ENCODE peak calls at places on chromosomes 7 and 10, in seven cellular contexts. C is osteocyte, V is brain microvascular endothelial cell, P is left ventricle myocardium inferior, E is upper lobe of right lung, X is HFFc6, L is epithelial cell of esophagus. D is an unnamed sample.

GRCh38 chr7:87110778-87111177 is 41.5 kb upstream of the DMTF1 start:
- DNase-seq in E (no peak), X (no peak), P (no peak), V (peak; percentile 75), C (no peak), L (peak; percentile 84), D (peak; percentile 70)

GRCh38 chr7:151432658-151433521 is 7.1 kb downstream of the CRYGN start:
- DNase-seq in X (no peak), P (no peak), L (peak; percentile 55), V (no peak), E (peak; percentile 58), C (no peak), D (no peak)

GRCh38 chr10:29841724-29842649 is 207.2 kb upstream of the SVIL start:
- DNase-seq in E (peak; percentile 67), V (peak; percentile 41), P (peak; percentile 70), X (peak; percentile 19), L (peak; percentile 38), C (peak; percentile 86), D (peak; percentile 33)

GRCh38 chr7:35334511-35334910 is 80.6 kb upstream of the TBX20 start:
- DNase-seq in X (no peak), L (peak; percentile 41), V (peak; percentile 3), E (no peak), P (no peak), C (no peak), D (no peak)

GRCh38 chr7:55498142-55498541 is 74.2 kb downstream of the VOPP1 start:
- DNase-seq in P (no peak), C (no peak), X (no peak), V (no peak), E (no peak), L (no peak), D (no peak)

GRCh38 chr10:63268139-63268797 is 135.1 kb downstream of the NRBF2 start:
- DNase-seq in E (no peak), X (no peak), L (peak; percentile 33), V (no peak), C (no peak), P (no peak), D (peak; percentile 69)

GRCh38 chr7:668958-669357 is 57.5 kb upstream of the DNAAF5 start:
- DNase-seq in P (no peak), V (no peak), C (no peak), L (no peak), E (no peak), X (no peak), D (no peak)

GRCh38 chr10:112004075-112004474 is 179.5 kb downstream of the GPAM start:
- DNase-seq in X (no peak), C (no peak), P (no peak), E (no peak), L (no peak), V (no peak), D (no peak)

GRCh38 chr10:73774637-73775036 is 7.2 kb upstream of the CHCHD1 start:
- DNase-seq in E (no peak), P (no peak), C (no peak), X (no peak), V (no peak), L (peak; percentile 51), D (peak; percentile 60)

GRCh38 chr7:140478361-140479061 is 794 bp downstream of the MKRN1 start:
- DNase-seq in V (peak; percentile 22), C (peak; percentile 86), L (peak; percentile 46), X (peak; percentile 20), P (peak; percentile 27), E (peak; percentile 71), D (peak; percentile 43)

GRCh38 chr7:158645842-158646241 is 58.2 kb upstream of the PTPRN2 start:
- DNase-seq in C (no peak), X (no peak), V (no peak), E (no peak), P (no peak), L (no peak), D (no peak)

GRCh38 chr7:138926241-138926612 is 55.0 kb downstream of the KIAA1549 start:
- DNase-seq in E (no peak), X (no peak), C (no peak), L (no peak), V (no peak), P (no peak), D (no peak)

GRCh38 chr10:106929291-106929925 is 235.1 kb downstream of the SORCS1 start:
- DNase-seq in X (no peak), V (no peak), P (no peak), C (no peak), L (no peak), E (no peak), D (no peak)

GRCh38 chr7:39637963-39638485 is 14.7 kb downstream of the RALA start:
- DNase-seq in E (no peak), X (no peak), V (no peak), L (no peak), C (no peak), P (no peak), D (no peak)

GRCh38 chr10:15808204-15808797 is 52.0 kb downstream of the MINDY3 start:
- DNase-seq in L (no peak), P (no peak), E (no peak), X (no peak), V (no peak), C (no peak), D (no peak)

GRCh38 chr7:76281706-76282343 is 20.6 kb upstream of the HSPB1 start:
- DNase-seq in X (no peak), E (no peak), P (no peak), V (no peak), C (no peak), L (no peak), D (no peak)

GRCh38 chr7:2012981-2013380 is 219.8 kb downstream of the MAD1L1 start:
- DNase-seq in P (peak; percentile 61), C (no peak), V (peak; percentile 26), L (no peak), E (peak; percentile 59), X (peak; percentile 44), D (peak; percentile 27)

GRCh38 chr7:23332193-23332592 is 33.1 kb downstream of the MALSU1 start:
- DNase-seq in V (no peak), L (no peak), E (no peak), C (no peak), X (no peak), P (no peak), D (no peak)

GRCh38 chr7:15687645-15688025 is 1.2 kb upstream of the MEOX2 start:
- DNase-seq in V (no peak), P (peak; percentile 31), X (no peak), L (no peak), E (no peak), C (no peak), D (no peak)

GRCh38 chr10:62017141-62017870 is 115.8 kb downstream of the ARID5B start:
- DNase-seq in C (no peak), V (no peak), E (no peak), L (no peak), X (peak; percentile 41), P (no peak), D (no peak)

GRCh38 chr7:55489552-55489951 is 82.8 kb downstream of the VOPP1 start:
- DNase-seq in X (no peak), E (no peak), P (no peak), V (no peak), C (no peak), L (no peak), D (no peak)

GRCh38 chr7:110522061-110522750 is 568.7 kb upstream of the LRRN3 start:
- DNase-seq in P (no peak), X (no peak), C (no peak), L (no peak), V (no peak), E (no peak), D (no peak)

GRCh38 chr7:47180268-47180826 is 401.6 kb downstream of the TNS3 start:
- DNase-seq in L (peak; percentile 57), P (peak; percentile 38), X (peak; percentile 59), E (no peak), V (peak; percentile 72), C (no peak), D (peak; percentile 79)
- TF ChIP-seq CTCF in L (peak; percentile 87), P (peak; percentile 87), X (peak; percentile 92), E (peak; percentile 87), V (peak; percentile 93), C (peak; percentile 94), D (peak; percentile 92)

GRCh38 chr7:116591202-116592040 is 66.6 kb downstream of the CAV1 start:
- DNase-seq in V (no peak), P (no peak), L (peak; percentile 46), C (no peak), E (no peak), X (no peak), D (peak; percentile 47)
- TF ChIP-seq CTCF in V (peak; percentile 41), P (peak; percentile 80), L (peak; percentile 52), C (peak; percentile 64), E (peak; percentile 71), X (peak; percentile 89), D (peak; percentile 58)

DNA sequence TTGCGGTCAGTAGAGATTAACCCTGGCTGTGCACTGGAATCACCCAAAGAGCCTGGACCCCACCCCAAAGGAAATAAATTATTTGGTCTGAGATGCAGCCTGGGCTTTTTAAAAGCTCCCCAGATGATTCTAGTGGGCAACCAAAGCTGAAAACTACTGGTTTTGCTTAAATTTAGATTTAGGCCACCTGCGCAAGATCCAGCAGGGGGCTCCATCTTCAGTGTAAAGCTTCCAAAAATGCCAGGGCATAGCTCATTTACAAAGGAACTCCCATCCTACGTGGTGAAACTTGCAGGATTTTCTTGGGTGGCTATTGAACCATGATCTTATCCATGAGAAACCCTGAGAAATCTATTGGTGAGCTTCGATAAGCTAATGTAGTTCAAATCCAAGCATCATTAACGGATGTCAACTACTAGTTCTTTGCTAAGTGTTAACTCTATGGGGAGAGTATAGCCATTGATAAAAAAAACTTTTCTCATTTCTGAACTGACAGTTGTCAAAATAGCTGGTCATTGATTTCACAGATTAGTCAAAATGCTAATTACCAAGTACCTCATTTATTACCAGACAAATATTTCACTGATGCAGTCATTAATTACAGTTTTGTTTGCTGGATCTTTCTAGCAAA is 315.3 kb downstream of the LHFPL3 start:
- DNase-seq in L (peak; percentile 28), C (no peak), V (peak; percentile 13), P (no peak), X (no peak), E (no peak), D (peak; percentile 34)
- TF ChIP-seq CTCF in L (peak; percentile 45), C (peak; percentile 43), V (peak; percentile 80), P (peak; percentile 29), X (peak; percentile 61), E (peak; percentile 27), D (peak; percentile 58)

GRCh38 chr10:127196227-127196954 is at the start of gene INSYN2A:
- DNase-seq in X (peak; percentile 20), C (peak; percentile 84), P (peak; percentile 32), E (no peak), V (peak; percentile 29), L (peak; percentile 54), D (peak; percentile 61)
- TF ChIP-seq CTCF in X (peak; percentile 59), C (peak; percentile 62), P (peak; percentile 19), E (no peak), V (peak; percentile 56), L (peak; percentile 15), D (peak; percentile 21)

GRCh38 chr10:103246328-103246727 is 641 bp downstream of the RPEL1 start:
- DNase-seq in X (no peak), P (no peak), L (no peak), E (no peak), C (no peak), V (no peak), D (no peak)
- TF ChIP-seq CTCF in X (no peak), P (no peak), L (peak; percentile 26), E (no peak), C (peak; percentile 27), V (peak; percentile 48), D (peak; percentile 26)

D was measured in fibroblast of pulmonary artery.